ENCODE peak calls at places on chromosomes 5 and 9, in four cellular contexts. T is A549, Z is K562, V is HepG2. O is an unnamed sample.

GRCh38 chr5:20266068-20266467 is 278.1 kb upstream of the CDH18 start:
- DNase-seq in V (no peak), Z (no peak), T (no peak), O (no peak)

GRCh38 chr5:58454025-58454424 is 5.9 kb downstream of the PLK2 start:
- DNase-seq in T (no peak), Z (no peak), V (no peak), O (no peak)

GRCh38 chr5:132813599-132814440 is 718 bp downstream of the SOWAHA start:
- DNase-seq in V (no peak), Z (no peak), T (peak; percentile 34), O (no peak)

GRCh38 chr5:116626272-116626723 is 51.7 kb upstream of the SEMA6A start:
- DNase-seq in V (no peak), T (no peak), Z (no peak), O (no peak)

GRCh38 chr9:79976501-79977444 is 405.0 kb downstream of the TLE4 start:
- DNase-seq in T (no peak), Z (no peak), V (no peak), O (no peak)

GRCh38 chr9:127813739-127814226 is 11.1 kb downstream of the FPGS start:
- DNase-seq in V (peak; percentile 44), T (no peak), Z (no peak), O (no peak)

GRCh38 chr9:98162638-98163037 is 29.8 kb downstream of the CORO2A start:
- DNase-seq in Z (no peak), T (no peak), V (no peak), O (no peak)

GRCh38 chr5:132884548-132884947 is 11.1 kb downstream of the LEAP2 start:
- DNase-seq in V (no peak), T (no peak), Z (no peak), O (no peak)

GRCh38 chr5:124457101-124457500 is 289.3 kb downstream of the ZNF608 start:
- DNase-seq in T (no peak), V (no peak), Z (no peak), O (no peak)

GRCh38 chr9:82052081-82052480 is 63.5 kb downstream of the SPATA31D1 start:
- DNase-seq in Z (no peak), T (no peak), V (no peak), O (no peak)

GRCh38 chr5:145811834-145812625 is 23.1 kb downstream of the PRELID2 start:
- DNase-seq in V (peak; percentile 6), Z (no peak), T (peak; percentile 54), O (no peak)

GRCh38 chr5:14779975-14780374 is 91.6 kb downstream of the ANKH start:
- DNase-seq in V (no peak), T (no peak), Z (no peak), O (no peak)

GRCh38 chr9:21995652-21996275 is 1.2 kb downstream of the CDKN2B-AS1 start:
- DNase-seq in Z (no peak), V (no peak), T (no peak), O (no peak)

GRCh38 chr5:112861638-112861985 is 525 bp downstream of the SRP19 start:
- DNase-seq in T (no peak), V (no peak), Z (no peak), O (no peak)

GRCh38 chr5:112863549-112863948 is 2.5 kb downstream of the SRP19 start:
- DNase-seq in V (no peak), Z (no peak), T (no peak), O (no peak)

GRCh38 chr5:112857866-112858265 is 3.2 kb upstream of the SRP19 start:
- DNase-seq in T (no peak), Z (no peak), V (no peak), O (no peak)

GRCh38 chr5:112862085-112862484 is 998 bp downstream of the SRP19 start:
- DNase-seq in T (no peak), Z (peak; percentile 20), V (peak; percentile 20), O (no peak)

DNA sequence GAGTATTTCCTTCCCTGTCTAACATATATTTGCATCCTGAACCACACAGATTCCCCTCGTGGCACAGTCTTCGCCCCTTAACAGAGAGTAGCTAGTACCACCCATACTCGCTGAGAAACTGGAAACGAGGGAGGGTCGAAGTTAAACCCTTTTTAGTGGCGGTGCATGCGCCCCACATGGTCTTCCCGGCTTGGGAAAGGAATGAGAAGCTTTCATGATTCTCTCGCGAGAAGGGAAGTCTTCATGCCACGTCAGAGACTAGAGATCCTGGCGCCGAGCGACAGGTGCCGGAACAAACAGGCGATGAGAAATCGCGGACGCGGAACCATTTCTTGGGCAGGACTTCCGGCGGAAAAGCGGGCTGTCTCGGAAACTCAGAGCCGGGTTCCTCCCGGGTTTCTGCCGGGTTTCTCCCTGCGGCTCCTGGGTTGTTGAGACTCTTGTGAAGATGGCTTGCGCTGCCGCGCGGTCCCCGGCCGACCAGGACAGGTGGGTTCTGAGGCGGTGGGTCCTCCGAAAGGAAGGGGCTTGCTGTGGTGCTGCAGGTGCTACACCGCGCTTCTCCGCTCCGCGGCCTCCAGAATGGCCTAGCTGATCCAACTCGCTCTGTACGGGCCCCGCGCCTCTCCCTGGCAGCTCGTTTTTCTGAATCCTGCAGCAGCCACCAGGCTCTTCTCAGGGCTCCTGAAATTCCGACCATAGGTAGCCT is at the start of gene SRP19:
- DNase-seq in T (peak; percentile 98), Z (peak; percentile 89), V (peak; percentile 97), O (peak; percentile 82)
- TF ChIP-seq EP300 in T (no peak), Z (peak; percentile 31), V (no peak), O (no peak)

DNA sequence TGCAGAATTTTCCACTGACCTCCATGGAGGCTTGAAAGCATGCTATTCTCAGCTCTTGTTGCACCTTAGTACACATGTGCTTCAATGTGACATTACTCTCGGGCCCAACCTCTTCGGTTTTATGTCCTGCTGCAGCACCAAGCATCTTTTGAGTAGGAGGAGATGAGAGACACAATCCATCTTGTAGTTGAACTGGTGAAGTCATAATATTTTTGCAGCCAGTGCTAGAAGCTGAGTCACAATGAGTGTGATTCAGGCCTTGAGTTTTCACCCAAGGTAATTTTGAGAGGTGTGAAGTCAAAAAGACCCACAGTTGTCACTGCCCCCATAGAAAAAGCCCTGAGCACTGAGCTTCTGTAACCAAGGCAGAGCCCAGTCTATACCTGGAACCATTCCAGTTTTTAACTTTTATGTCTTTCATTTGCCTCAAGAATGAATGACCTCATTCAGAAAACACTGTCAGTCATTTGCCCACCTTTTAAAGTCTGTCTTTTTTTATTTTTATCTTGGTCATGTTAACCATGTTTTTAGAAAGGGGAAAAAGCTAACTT is 117.7 kb downstream of the ZNF462 start:
- DNase-seq in V (no peak), T (no peak), Z (no peak), O (peak; percentile 48)
- TF ChIP-seq ESRRA in V (no peak), T (no peak), Z (no peak), O (peak; percentile 52)

DNA sequence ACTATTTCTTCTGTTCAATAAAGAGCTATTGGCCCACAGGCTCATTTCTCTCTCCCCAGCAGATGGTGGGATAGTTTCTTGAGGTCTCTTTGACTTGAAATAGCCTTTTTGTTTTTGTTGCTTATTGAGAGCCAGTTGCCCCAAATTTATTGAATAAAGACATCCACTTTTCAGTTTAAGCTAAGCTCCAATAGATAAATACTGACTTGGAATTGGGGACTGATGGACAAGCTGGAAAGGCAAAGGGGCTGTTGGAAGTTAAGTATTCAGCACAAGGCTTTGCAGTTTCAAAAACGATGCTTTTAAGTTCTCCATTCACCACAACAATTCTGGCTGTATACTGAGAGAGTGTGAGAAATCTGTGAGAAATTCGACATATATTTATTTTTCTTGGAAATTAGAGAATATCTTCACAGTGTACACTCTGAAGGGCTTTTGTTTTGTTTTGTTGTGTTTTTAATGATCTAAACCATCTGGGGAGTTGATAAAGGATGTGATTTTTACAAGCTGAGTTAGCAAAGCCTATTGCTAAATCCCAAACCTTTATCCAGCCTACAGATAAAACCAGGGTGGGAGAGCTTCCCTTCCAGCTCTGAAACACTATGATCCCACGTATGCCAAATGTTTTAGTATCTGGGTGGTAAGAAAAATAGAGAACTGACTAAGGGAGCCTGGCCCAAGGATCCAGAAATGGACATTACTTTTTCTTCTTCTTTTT is 290.4 kb upstream of the MPDZ start:
- DNase-seq in T (no peak), Z (no peak), V (no peak), O (no peak)
- TF ChIP-seq CHD2 in T (no peak), Z (no peak), V (no peak), O (no peak)

GRCh38 chr5:173317852-173318251 is 10.4 kb downstream of the STC2 start:
- DNase-seq in T (no peak), V (no peak), Z (no peak), O (no peak)

GRCh38 chr5:173316463-173317020 is 11.7 kb downstream of the STC2 start:
- DNase-seq in Z (no peak), V (no peak), T (no peak), O (no peak)

GRCh38 chr5:173317091-173317685 is 11.0 kb downstream of the STC2 start:
- DNase-seq in Z (peak; percentile 22), V (no peak), T (no peak), O (no peak)

GRCh38 chr5:173314166-173314952 is 13.9 kb downstream of the STC2 start:
- DNase-seq in T (no peak), Z (no peak), V (no peak), O (no peak)

DNA sequence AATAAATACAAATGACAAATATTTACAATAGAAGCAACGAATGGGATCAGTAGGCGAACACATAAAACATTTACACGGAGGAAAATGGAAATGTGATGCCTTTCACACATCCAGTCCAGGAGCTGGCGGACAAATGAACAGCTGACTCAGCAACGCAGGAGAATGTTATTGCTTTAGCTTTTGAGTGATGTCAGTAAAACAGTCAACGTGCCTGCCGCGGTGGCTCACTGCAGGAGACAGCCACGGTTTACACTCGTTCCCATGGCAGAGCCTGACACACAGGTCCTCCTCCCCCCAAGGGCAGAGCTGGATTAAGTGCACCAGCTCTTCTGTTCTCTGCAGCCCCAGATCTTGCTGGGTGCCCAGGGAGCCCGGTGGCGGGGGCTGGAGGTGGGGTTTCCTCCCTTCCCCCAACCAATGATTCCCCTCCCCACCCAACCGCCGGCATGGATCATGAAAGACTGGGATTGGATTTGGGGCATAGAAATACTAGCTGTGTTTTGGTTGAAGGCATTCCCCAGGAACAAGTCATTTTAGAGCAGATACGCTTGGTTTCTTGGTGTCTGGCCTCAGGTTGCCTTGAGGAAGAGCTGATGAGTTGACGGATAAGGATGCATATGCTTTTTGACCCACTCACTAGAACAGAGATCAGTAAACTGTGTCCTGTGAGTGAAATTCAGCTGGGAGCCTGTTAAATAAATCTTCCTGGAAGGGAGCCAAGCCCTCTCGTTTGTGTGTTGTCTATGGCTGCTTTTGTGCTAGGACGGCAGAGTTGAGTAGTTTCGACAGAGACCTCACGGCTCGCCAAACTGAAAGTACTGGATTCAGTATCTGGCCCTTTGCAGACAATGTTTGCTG is 12.5 kb downstream of the STC2 start:
- DNase-seq in T (no peak), Z (no peak), V (no peak), O (no peak)
- TF ChIP-seq EP300 in T (no peak), Z (no peak), V (no peak), O (no peak)

DNA sequence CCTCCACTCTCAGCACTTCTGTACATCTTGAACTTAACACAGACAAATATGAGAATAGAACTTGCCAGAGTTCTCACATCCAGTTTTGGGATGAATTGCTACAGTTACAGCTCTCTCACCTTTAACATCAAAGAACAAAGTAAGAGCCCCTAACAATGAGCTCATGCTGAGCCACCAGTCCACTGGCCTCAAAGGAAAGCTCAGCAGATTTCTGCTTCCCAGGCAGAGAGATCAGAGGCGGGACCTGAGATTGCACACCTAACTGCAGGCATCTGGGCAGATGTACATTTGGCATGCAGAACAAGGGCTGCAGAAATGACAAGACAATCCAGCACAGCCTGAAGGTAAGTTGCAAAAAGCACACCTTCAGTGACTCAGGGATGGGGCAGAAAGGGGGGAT is 300.9 kb downstream of the MRPS30 start:
- DNase-seq in V (no peak), Z (no peak), T (no peak), O (no peak)
- TF ChIP-seq ESRRA in V (no peak), Z (no peak), T (no peak), O (no peak)

GRCh38 chr9:95585824-95586223 is 69.1 kb upstream of the PTCH1 start:
- DNase-seq in T (no peak), Z (no peak), V (no peak), O (no peak)
- TF ChIP-seq CHD2 in T (no peak), Z (no peak), V (no peak), O (no peak)

GRCh38 chr9:95507456-95508241 is 9.1 kb downstream of the PTCH1 start:
- DNase-seq in T (peak; percentile 86), V (peak; percentile 39), Z (no peak), O (no peak)
- TF ChIP-seq EP300 in T (no peak), V (no peak), Z (no peak), O (no peak)